ENCODE peak calls at places on chromosomes 13 and 19, in nine cellular contexts. One of them, this sample, is unnamed.

GRCh38 chr19:21824679-21825078 is 11.3 kb downstream of the ZNF43 start:
- DNase-seq in A549: peak; percentile 22
- DNase-seq in GM12891: no peak
- DNase-seq in tibial nerve: no peak
- DNase-seq in lower leg skin: no peak
- DNase-seq in GM12892: no peak
- DNase-seq in breast epithelium: no peak
- DNase-seq in endothelial cell of umbilical vein: no peak
- DNase-seq in body of pancreas: no peak
- DNase-seq in this sample: no peak

GRCh38 chr13:73767191-73767741 is 366.9 kb downstream of the KLF12 start:
- DNase-seq in GM12892: no peak
- DNase-seq in breast epithelium: no peak
- DNase-seq in lower leg skin: no peak
- DNase-seq in body of pancreas: no peak
- DNase-seq in tibial nerve: no peak
- DNase-seq in GM12891: no peak
- DNase-seq in endothelial cell of umbilical vein: peak; percentile 47
- DNase-seq in A549: no peak
- DNase-seq in this sample: no peak

GRCh38 chr13:35797244-35797643 is 320.8 kb upstream of the MAB21L1 start:
- DNase-seq in A549: no peak
- DNase-seq in lower leg skin: no peak
- DNase-seq in endothelial cell of umbilical vein: no peak
- DNase-seq in body of pancreas: no peak
- DNase-seq in GM12892: no peak
- DNase-seq in GM12891: no peak
- DNase-seq in tibial nerve: no peak
- DNase-seq in breast epithelium: no peak
- DNase-seq in this sample: no peak

GRCh38 chr13:32804673-32805260 is 211.5 kb upstream of the KL start:
- DNase-seq in breast epithelium: no peak
- DNase-seq in GM12892: no peak
- DNase-seq in A549: no peak
- DNase-seq in lower leg skin: no peak
- DNase-seq in endothelial cell of umbilical vein: no peak
- DNase-seq in tibial nerve: no peak
- DNase-seq in body of pancreas: no peak
- DNase-seq in GM12891: no peak
- DNase-seq in this sample: no peak

GRCh38 chr13:47794963-47795362 is 206.1 kb downstream of the SUCLA2 start:
- DNase-seq in GM12891: no peak
- DNase-seq in lower leg skin: no peak
- DNase-seq in endothelial cell of umbilical vein: no peak
- DNase-seq in breast epithelium: no peak
- DNase-seq in body of pancreas: no peak
- DNase-seq in tibial nerve: no peak
- DNase-seq in A549: peak; percentile 6
- DNase-seq in GM12892: peak; percentile 9
- DNase-seq in this sample: no peak

GRCh38 chr13:75357576-75358295 is 124.2 kb downstream of the TBC1D4 start:
- DNase-seq in endothelial cell of umbilical vein: peak; percentile 78
- DNase-seq in tibial nerve: no peak
- DNase-seq in breast epithelium: no peak
- DNase-seq in lower leg skin: no peak
- DNase-seq in body of pancreas: no peak
- DNase-seq in GM12891: peak; percentile 30
- DNase-seq in A549: peak; percentile 69
- DNase-seq in GM12892: peak; percentile 31
- DNase-seq in this sample: no peak

GRCh38 chr13:48562296-48563066 is 29.6 kb upstream of the RCBTB2 start:
- DNase-seq in breast epithelium: no peak
- DNase-seq in body of pancreas: no peak
- DNase-seq in GM12891: peak; percentile 32
- DNase-seq in tibial nerve: no peak
- DNase-seq in lower leg skin: no peak
- DNase-seq in A549: no peak
- DNase-seq in GM12892: peak; percentile 44
- DNase-seq in endothelial cell of umbilical vein: no peak
- DNase-seq in this sample: no peak

GRCh38 chr13:67148219-67148583 is 81.9 kb downstream of the PCDH9 start:
- DNase-seq in breast epithelium: no peak
- DNase-seq in A549: no peak
- DNase-seq in body of pancreas: no peak
- DNase-seq in tibial nerve: no peak
- DNase-seq in GM12892: no peak
- DNase-seq in lower leg skin: no peak
- DNase-seq in GM12891: no peak
- DNase-seq in endothelial cell of umbilical vein: peak; percentile 82
- DNase-seq in this sample: no peak

GRCh38 chr19:52200044-52200443 is 10.2 kb downstream of the PPP2R1A start:
- DNase-seq in lower leg skin: peak; percentile 53
- DNase-seq in endothelial cell of umbilical vein: peak; percentile 31
- DNase-seq in tibial nerve: peak; percentile 57
- DNase-seq in GM12892: no peak
- DNase-seq in A549: no peak
- DNase-seq in breast epithelium: peak; percentile 35
- DNase-seq in body of pancreas: no peak
- DNase-seq in GM12891: no peak
- DNase-seq in this sample: peak; percentile 73

GRCh38 chr13:80083516-80084085 is 257.3 kb downstream of the SPRY2 start:
- DNase-seq in lower leg skin: no peak
- DNase-seq in body of pancreas: no peak
- DNase-seq in GM12891: no peak
- DNase-seq in A549: no peak
- DNase-seq in tibial nerve: no peak
- DNase-seq in GM12892: no peak
- DNase-seq in endothelial cell of umbilical vein: peak; percentile 62
- DNase-seq in breast epithelium: no peak
- DNase-seq in this sample: no peak

GRCh38 chr13:45336025-45336800 is 4.8 kb downstream of the TPT1 start:
- DNase-seq in endothelial cell of umbilical vein: no peak
- DNase-seq in GM12891: no peak
- DNase-seq in A549: no peak
- DNase-seq in GM12892: no peak
- DNase-seq in lower leg skin: no peak
- DNase-seq in breast epithelium: no peak
- DNase-seq in tibial nerve: no peak
- DNase-seq in body of pancreas: no peak
- DNase-seq in this sample: no peak

GRCh38 chr19:19776206-19777008 is 43.5 kb upstream of the ZNF14 start:
- DNase-seq in body of pancreas: peak; percentile 98
- DNase-seq in GM12892: peak; percentile 75
- DNase-seq in breast epithelium: peak; percentile 99
- DNase-seq in GM12891: peak; percentile 71
- DNase-seq in tibial nerve: peak; percentile 93
- DNase-seq in lower leg skin: peak; percentile 98
- DNase-seq in endothelial cell of umbilical vein: peak; percentile 99
- DNase-seq in A549: peak; percentile 96
- DNase-seq in this sample: peak; percentile 97
- TF ChIP-seq POLR2A in body of pancreas: peak; percentile 95
- TF ChIP-seq POLR2A in GM12892: peak; percentile 71
- TF ChIP-seq POLR2A in breast epithelium: no peak
- TF ChIP-seq POLR2A in GM12891: peak; percentile 72
- TF ChIP-seq POLR2A in tibial nerve: peak; percentile 56
- TF ChIP-seq POLR2A in lower leg skin: no peak
- TF ChIP-seq POLR2A in endothelial cell of umbilical vein: peak; percentile 67
- TF ChIP-seq POLR2A in A549: peak; percentile 59
- TF ChIP-seq POLR2A in this sample: peak; percentile 49

GRCh38 chr19:44182145-44182544 is 17.2 kb downstream of the ZNF226 start:
- DNase-seq in A549: no peak
- DNase-seq in tibial nerve: no peak
- DNase-seq in GM12891: no peak
- DNase-seq in GM12892: no peak
- DNase-seq in breast epithelium: no peak
- DNase-seq in body of pancreas: no peak
- DNase-seq in lower leg skin: no peak
- DNase-seq in endothelial cell of umbilical vein: no peak
- DNase-seq in this sample: no peak
- TF ChIP-seq POLR2A in A549: no peak
- TF ChIP-seq POLR2A in tibial nerve: no peak
- TF ChIP-seq POLR2A in GM12891: no peak
- TF ChIP-seq POLR2A in GM12892: no peak
- TF ChIP-seq POLR2A in breast epithelium: no peak
- TF ChIP-seq POLR2A in body of pancreas: no peak
- TF ChIP-seq POLR2A in lower leg skin: no peak
- TF ChIP-seq POLR2A in endothelial cell of umbilical vein: no peak
- TF ChIP-seq POLR2A in this sample: no peak

GRCh38 chr19:2129022-2129421 is 22.3 kb downstream of the AP3D1 start:
- DNase-seq in A549: no peak
- DNase-seq in lower leg skin: no peak
- DNase-seq in GM12892: no peak
- DNase-seq in GM12891: no peak
- DNase-seq in endothelial cell of umbilical vein: no peak
- DNase-seq in tibial nerve: no peak
- DNase-seq in body of pancreas: no peak
- DNase-seq in breast epithelium: no peak
- DNase-seq in this sample: no peak
- TF ChIP-seq POLR2A in A549: no peak
- TF ChIP-seq POLR2A in lower leg skin: no peak
- TF ChIP-seq POLR2A in GM12892: no peak
- TF ChIP-seq POLR2A in GM12891: no peak
- TF ChIP-seq POLR2A in endothelial cell of umbilical vein: no peak
- TF ChIP-seq POLR2A in tibial nerve: no peak
- TF ChIP-seq POLR2A in body of pancreas: no peak
- TF ChIP-seq POLR2A in breast epithelium: no peak
- TF ChIP-seq POLR2A in this sample: no peak

GRCh38 chr19:12891553-12892021 is 627 bp downstream of the GCDH start:
- DNase-seq in GM12892: no peak
- DNase-seq in GM12891: no peak
- DNase-seq in tibial nerve: no peak
- DNase-seq in A549: no peak
- DNase-seq in breast epithelium: no peak
- DNase-seq in body of pancreas: no peak
- DNase-seq in endothelial cell of umbilical vein: no peak
- DNase-seq in lower leg skin: no peak
- DNase-seq in this sample: no peak

GRCh38 chr19:12886943-12887747 is at the start of gene KLF1:
- DNase-seq in lower leg skin: no peak
- DNase-seq in tibial nerve: no peak
- DNase-seq in breast epithelium: no peak
- DNase-seq in GM12892: no peak
- DNase-seq in body of pancreas: no peak
- DNase-seq in GM12891: no peak
- DNase-seq in endothelial cell of umbilical vein: no peak
- DNase-seq in A549: no peak
- DNase-seq in this sample: no peak

GRCh38 chr19:12885749-12886706 is 973 bp downstream of the KLF1 start:
- DNase-seq in breast epithelium: no peak
- DNase-seq in GM12891: no peak
- DNase-seq in endothelial cell of umbilical vein: no peak
- DNase-seq in lower leg skin: no peak
- DNase-seq in body of pancreas: no peak
- DNase-seq in tibial nerve: no peak
- DNase-seq in GM12892: no peak
- DNase-seq in A549: no peak
- DNase-seq in this sample: no peak

GRCh38 chr19:12893582-12893981 is 2.6 kb downstream of the GCDH start:
- DNase-seq in GM12892: no peak
- DNase-seq in body of pancreas: no peak
- DNase-seq in A549: no peak
- DNase-seq in breast epithelium: no peak
- DNase-seq in GM12891: no peak
- DNase-seq in endothelial cell of umbilical vein: no peak
- DNase-seq in lower leg skin: no peak
- DNase-seq in tibial nerve: no peak
- DNase-seq in this sample: no peak

DNA sequence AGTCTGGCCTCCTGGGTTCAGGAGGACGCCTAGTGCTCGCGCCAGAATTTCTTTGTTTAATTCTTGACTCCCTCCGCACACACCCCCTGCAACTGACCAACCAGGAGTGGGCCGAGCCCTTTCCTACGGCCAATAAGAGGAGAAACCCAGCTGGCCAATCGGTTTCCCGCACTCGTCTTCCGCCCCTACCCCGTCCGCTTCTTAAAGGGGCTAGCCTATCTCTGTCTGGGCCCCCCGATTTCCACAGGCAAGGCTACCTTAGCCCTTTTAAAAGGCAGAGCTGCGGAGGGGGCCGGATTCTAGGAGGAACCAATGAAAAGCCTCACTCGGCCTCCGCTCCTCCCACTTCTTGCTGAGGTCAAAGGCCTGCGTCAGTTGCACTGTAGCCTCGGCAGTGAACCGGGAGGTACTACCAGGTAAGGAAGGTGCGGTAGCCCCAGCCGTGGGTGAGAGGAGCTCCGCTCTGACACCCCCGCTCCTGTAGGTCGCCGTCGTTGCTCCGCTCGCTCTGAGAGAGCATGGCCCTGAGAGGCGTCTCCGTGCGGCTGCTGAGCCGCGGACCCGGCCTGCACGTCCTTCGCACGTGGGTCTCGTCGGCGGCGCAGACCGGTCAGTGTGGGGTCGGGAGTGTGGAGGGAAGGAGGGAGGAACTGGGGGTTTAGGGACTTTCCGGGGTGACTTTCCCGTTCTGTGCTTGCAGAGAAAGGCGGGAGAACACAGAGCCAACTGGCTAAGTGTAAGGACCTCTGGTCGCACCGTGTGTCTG is at the start of gene GCDH:
- DNase-seq in endothelial cell of umbilical vein: peak; percentile 99
- DNase-seq in body of pancreas: peak; percentile 98
- DNase-seq in lower leg skin: peak; percentile 99
- DNase-seq in GM12892: peak; percentile 91
- DNase-seq in A549: peak; percentile 97
- DNase-seq in tibial nerve: peak; percentile 96
- DNase-seq in breast epithelium: peak; percentile 99
- DNase-seq in GM12891: peak; percentile 93
- DNase-seq in this sample: peak; percentile 98
- TF ChIP-seq POLR2A in endothelial cell of umbilical vein: no peak
- TF ChIP-seq POLR2A in body of pancreas: peak; percentile 91
- TF ChIP-seq POLR2A in lower leg skin: no peak
- TF ChIP-seq POLR2A in GM12892: peak; percentile 93
- TF ChIP-seq POLR2A in A549: peak; percentile 46
- TF ChIP-seq POLR2A in tibial nerve: peak; percentile 63
- TF ChIP-seq POLR2A in breast epithelium: peak; percentile 68
- TF ChIP-seq POLR2A in GM12891: peak; percentile 77
- TF ChIP-seq POLR2A in this sample: peak; percentile 64

DNA sequence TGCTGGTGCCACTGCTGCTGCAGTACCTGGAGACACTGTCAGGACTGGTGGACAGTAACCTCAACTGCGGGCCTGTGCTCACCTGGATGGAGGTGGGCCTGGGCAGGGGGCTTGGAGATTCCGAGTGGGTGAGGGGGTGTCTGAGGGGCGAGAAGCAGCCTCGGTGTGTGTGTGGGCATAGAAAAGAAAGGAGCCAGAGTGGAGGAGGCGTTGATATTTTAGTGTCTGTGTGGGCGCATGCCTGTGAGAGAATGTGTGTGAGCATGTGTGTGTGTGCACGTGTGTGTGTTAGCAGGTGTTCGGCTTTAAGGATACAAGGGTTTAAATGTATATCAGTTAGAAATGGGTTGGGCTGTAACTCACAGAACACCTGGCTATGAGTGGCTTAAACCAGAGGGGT is 3.7 kb downstream of the ARHGAP33 start:
- DNase-seq in A549: no peak
- DNase-seq in breast epithelium: no peak
- DNase-seq in endothelial cell of umbilical vein: no peak
- DNase-seq in GM12892: no peak
- DNase-seq in body of pancreas: no peak
- DNase-seq in tibial nerve: no peak
- DNase-seq in lower leg skin: no peak
- DNase-seq in GM12891: no peak
- DNase-seq in this sample: no peak
- TF ChIP-seq POLR2A in A549: no peak
- TF ChIP-seq POLR2A in breast epithelium: no peak
- TF ChIP-seq POLR2A in endothelial cell of umbilical vein: no peak
- TF ChIP-seq POLR2A in GM12892: no peak
- TF ChIP-seq POLR2A in body of pancreas: no peak
- TF ChIP-seq POLR2A in tibial nerve: no peak
- TF ChIP-seq POLR2A in lower leg skin: no peak
- TF ChIP-seq POLR2A in GM12891: no peak
- TF ChIP-seq POLR2A in this sample: no peak

This sample was measured in uterus.